ENCODE peak calls at places on chromosomes 6 and 20, in ten cellular contexts. D is Caco-2, J is foreskin fibroblast, R is left lung, L is brain microvascular endothelial cell, B is fibroblast of lung, Z is AG04450, M is fibroblast of pulmonary artery, X is IMR-90, K is astrocyte of the spinal cord. V is an unnamed sample.

GRCh38 chr6:62390413-62390812 is 104.4 kb upstream of the KHDRBS2 start:
- DNase-seq in K (no peak), L (no peak), D (no peak), M (no peak), B (no peak), J (no peak), R (no peak), X (no peak), Z (no peak), V (no peak)

GRCh38 chr20:24469116-24470030 is at the start of gene SYNDIG1:
- DNase-seq in B (peak; percentile 19), R (no peak), L (no peak), K (peak; percentile 46), J (peak; percentile 40), Z (no peak), X (no peak), D (no peak), M (no peak), V (no peak)

GRCh38 chr6:3294921-3295871 is 36.4 kb downstream of the PSMG4 start:
- DNase-seq in J (no peak), X (no peak), K (no peak), L (no peak), D (peak; percentile 29), R (peak; percentile 15), B (no peak), Z (no peak), M (no peak), V (no peak)

GRCh38 chr6:6395581-6396197 is 75.2 kb upstream of the F13A1 start:
- DNase-seq in R (peak; percentile 50), K (no peak), Z (no peak), M (no peak), X (no peak), J (no peak), B (no peak), L (no peak), D (no peak), V (no peak)

GRCh38 chr6:116928667-116929066 is 51.6 kb downstream of the RFX6 start:
- DNase-seq in M (no peak), J (no peak), L (no peak), Z (no peak), K (no peak), R (no peak), D (no peak), B (no peak), X (no peak), V (no peak)

GRCh38 chr6:46590765-46591164 is 61.9 kb downstream of the CYP39A1 start:
- DNase-seq in Z (no peak), L (no peak), X (no peak), M (no peak), J (no peak), R (no peak), B (no peak), D (no peak), K (no peak), V (no peak)

GRCh38 chr6:145006914-145007313 is 721.8 kb downstream of the UTRN start:
- DNase-seq in D (no peak), Z (no peak), R (no peak), K (no peak), J (no peak), X (no peak), M (no peak), B (no peak), L (no peak), V (no peak)

GRCh38 chr6:132131351-132131750 is 180.2 kb upstream of the CCN2 start:
- DNase-seq in Z (no peak), D (no peak), R (no peak), K (no peak), B (no peak), X (no peak), L (no peak), M (no peak), J (no peak), V (no peak)

GRCh38 chr20:60408435-60408834 is 450.2 kb downstream of the CDH26 start:
- DNase-seq in R (no peak), M (no peak), D (no peak), J (no peak), K (no peak), X (no peak), L (no peak), B (no peak), Z (no peak), V (no peak)

GRCh38 chr20:23601715-23602114 is 4.0 kb downstream of the CST9 start:
- DNase-seq in K (no peak), Z (no peak), J (no peak), D (no peak), L (no peak), M (no peak), R (no peak), B (no peak), X (no peak), V (no peak)

GRCh38 chr6:90458353-90459224 is 128.3 kb downstream of the MAP3K7 start:
- DNase-seq in B (peak; percentile 53), D (no peak), Z (no peak), M (peak; percentile 31), L (no peak), X (no peak), K (no peak), J (no peak), R (no peak), V (no peak)

GRCh38 chr6:42745083-42745637 is 743 bp downstream of the TBCC start:
- DNase-seq in J (peak; percentile 41), X (peak; percentile 23), R (peak; percentile 50), L (no peak), Z (no peak), K (peak; percentile 54), D (peak; percentile 41), M (peak; percentile 31), B (peak; percentile 43), V (no peak)

GRCh38 chr6:42751055-42751454 is 5.2 kb upstream of the TBCC start:
- DNase-seq in D (no peak), X (no peak), Z (no peak), B (no peak), J (no peak), M (no peak), K (no peak), L (no peak), R (no peak), V (no peak)

GRCh38 chr6:42745638-42746451 is at the start of gene TBCC:
- DNase-seq in R (peak; percentile 96), Z (peak; percentile 98), L (peak; percentile 97), J (peak; percentile 99), M (peak; percentile 99), K (peak; percentile 99), B (peak; percentile 99), X (peak; percentile 99), D (peak; percentile 97), V (peak; percentile 97)

GRCh38 chr6:42746452-42747400 is 823 bp upstream of the TBCC start:
- DNase-seq in D (peak; percentile 89), R (peak; percentile 89), J (peak; percentile 96), L (peak; percentile 68), Z (peak; percentile 83), M (peak; percentile 94), K (peak; percentile 96), X (peak; percentile 89), B (peak; percentile 95), V (peak; percentile 68)

DNA sequence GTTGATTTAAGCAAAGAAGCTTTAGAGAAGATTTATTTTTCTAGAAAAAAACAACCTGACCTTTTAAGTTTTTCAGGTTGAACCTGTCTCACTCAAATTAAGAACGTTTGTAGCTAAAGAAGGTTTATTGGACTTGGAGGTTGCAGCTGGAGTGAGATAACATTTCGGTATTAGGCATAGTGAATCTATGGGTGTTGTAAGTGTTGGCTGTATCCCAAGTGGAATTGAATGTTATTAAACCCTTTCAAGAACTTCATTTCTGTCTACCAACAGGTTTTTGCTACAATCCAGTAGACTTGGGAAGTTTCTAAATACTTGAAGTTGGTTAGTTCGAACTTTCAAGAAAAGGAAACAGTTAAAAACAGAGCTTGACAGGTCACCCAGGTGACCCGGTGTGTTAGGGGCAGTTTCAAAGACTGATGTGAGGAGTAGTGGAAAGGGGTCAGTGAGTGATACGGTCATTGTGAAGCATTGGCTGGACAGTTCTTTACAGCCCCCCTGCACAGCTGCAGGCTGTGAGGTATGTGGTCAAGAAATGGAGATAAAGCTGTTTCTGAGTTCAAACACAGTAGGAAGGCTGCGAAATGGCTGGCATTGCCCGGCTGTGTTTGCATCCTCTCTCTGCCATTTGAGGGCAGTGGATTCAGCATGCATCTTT is 2.5 kb upstream of the TBCC start:
- DNase-seq in M (peak; percentile 18), Z (no peak), K (no peak), L (no peak), D (no peak), B (no peak), R (no peak), X (no peak), J (peak; percentile 43), V (no peak)
- H3K4me3 ChIP-seq in M (no peak overlapping the region), Z (no peak overlapping the region), K (no peak overlapping the region), L (no peak overlapping the region), D (peak overlapping the region; percentile 53), B (no peak overlapping the region), R (peak overlapping the region; percentile 99), X (no peak overlapping the region), J (no peak overlapping the region), V (no peak overlapping the region)

DNA sequence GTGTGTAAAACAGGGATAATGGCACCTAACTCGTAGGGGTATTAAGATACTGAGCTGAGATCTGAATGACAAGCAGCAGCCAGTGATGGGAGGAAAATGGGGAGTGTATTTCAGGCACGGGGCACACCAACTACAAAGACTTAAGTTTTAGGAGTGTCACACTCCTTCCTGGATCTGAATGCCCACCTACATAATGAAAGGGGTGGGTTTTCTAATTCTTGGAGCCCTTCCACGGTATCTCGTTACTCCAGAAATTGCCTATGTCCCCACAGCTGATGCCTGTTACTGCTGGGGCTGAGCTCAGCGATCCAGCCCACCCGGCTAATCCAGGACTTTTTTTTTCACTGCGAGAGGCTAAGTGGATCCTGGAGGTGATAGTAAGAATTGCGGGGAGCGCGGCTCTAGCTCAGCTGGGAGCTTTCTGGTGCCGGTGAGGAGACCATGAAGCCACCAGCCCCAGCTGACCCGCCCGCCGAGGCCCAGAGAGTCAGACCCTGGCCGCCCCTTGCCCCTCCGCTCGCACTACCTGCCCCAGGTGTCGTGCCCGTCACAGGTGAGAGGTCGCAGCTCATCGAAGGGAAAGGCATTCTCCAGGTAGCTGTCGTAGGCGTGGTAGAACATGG is 726 bp downstream of the EDEM2 start:
- DNase-seq in K (peak; percentile 5), J (peak; percentile 49), R (no peak), Z (no peak), B (no peak), X (no peak), M (no peak), D (peak; percentile 78), L (no peak), V (no peak)
- TF ChIP-seq CTCF in K (no peak), J (no peak), R (no peak), Z (no peak), B (no peak), X (no peak), M (no peak), D (peak; percentile 3), L (peak; percentile 23), V (no peak)

GRCh38 chr6:108742041-108742440 is 106.2 kb upstream of the ARMC2 start:
- DNase-seq in R (no peak), D (no peak), Z (no peak), X (no peak), L (no peak), K (no peak), M (no peak), J (no peak), B (no peak), V (no peak)
- H3K4me3 ChIP-seq in R (no peak overlapping the region), D (no peak overlapping the region), Z (no peak overlapping the region), X (no peak overlapping the region), L (no peak overlapping the region), K (no peak overlapping the region), M (no peak overlapping the region), J (no peak overlapping the region), B (no peak overlapping the region), V (no peak overlapping the region)

DNA sequence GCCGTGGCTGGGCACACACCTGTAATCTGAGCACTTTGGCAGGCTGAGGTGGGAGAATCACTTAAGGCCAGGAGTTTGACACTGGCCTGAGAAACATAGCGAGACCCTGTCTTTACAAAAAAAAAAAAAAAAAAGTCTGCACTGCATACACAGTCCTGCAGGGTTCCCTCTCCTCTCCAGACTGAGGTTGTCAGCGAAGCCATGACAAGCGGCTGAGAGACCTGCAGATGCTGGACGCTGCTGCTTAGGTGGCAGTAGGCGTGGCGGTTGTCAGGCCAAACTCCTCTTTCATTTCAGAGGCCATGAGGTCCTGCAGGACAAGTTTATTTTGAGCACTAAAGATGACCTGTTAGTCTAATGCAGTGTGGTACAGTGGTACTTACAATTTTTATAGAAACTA is 86.5 kb downstream of the FAM120B start:
- DNase-seq in D (no peak), X (no peak), B (no peak), Z (no peak), M (no peak), L (no peak), R (no peak), J (no peak), K (no peak), V (no peak)
- TF ChIP-seq CTCF in D (no peak), X (no peak), B (no peak), Z (no peak), M (no peak), L (peak; percentile 7), R (no peak), J (no peak), K (no peak), V (no peak)